ENCODE peak calls at places on chromosomes 4 and X, in eight cellular contexts. One of them, this sample, is unnamed. For H3K4me1, the result is how much of the 10 kb centered on the place peaks cover.

GRCh38 chr4:69497081-69497480 is 1.4 kb upstream of the UGT2B4 start:
- DNase-seq in tibial nerve: no peak
- DNase-seq in cardiac muscle cell: peak
- DNase-seq in PC-9: no peak
- DNase-seq in DND-41: no peak
- DNase-seq in psoas muscle: no peak
- DNase-seq in suprapubic skin: no peak
- DNase-seq in tibial artery: no peak
- DNase-seq in this sample: no peak

GRCh38 chr4:68361146-68361589 is 11.3 kb upstream of the YTHDC1 start:
- DNase-seq in suprapubic skin: no peak
- DNase-seq in tibial artery: no peak
- DNase-seq in DND-41: no peak
- DNase-seq in cardiac muscle cell: peak
- DNase-seq in psoas muscle: no peak
- DNase-seq in PC-9: peak
- DNase-seq in tibial nerve: no peak
- DNase-seq in this sample: no peak

GRCh38 chr4:20254517-20255250 is 3.0 kb downstream of the SLIT2 start:
- DNase-seq in PC-9: no peak
- DNase-seq in DND-41: no peak
- DNase-seq in suprapubic skin: peak
- DNase-seq in psoas muscle: peak
- DNase-seq in cardiac muscle cell: peak
- DNase-seq in tibial artery: peak
- DNase-seq in tibial nerve: no peak
- DNase-seq in this sample: peak

GRCh38 chr4:24211821-24212220 is 322.0 kb upstream of the PPARGC1A start:
- DNase-seq in psoas muscle: no peak
- DNase-seq in tibial nerve: no peak
- DNase-seq in suprapubic skin: no peak
- DNase-seq in tibial artery: no peak
- DNase-seq in cardiac muscle cell: peak
- DNase-seq in DND-41: no peak
- DNase-seq in PC-9: no peak
- DNase-seq in this sample: no peak

GRCh38 chr4:59054110-59054509 is 1943.9 kb upstream of the IGFBP7 start:
- DNase-seq in suprapubic skin: no peak
- DNase-seq in tibial nerve: no peak
- DNase-seq in tibial artery: no peak
- DNase-seq in psoas muscle: no peak
- DNase-seq in DND-41: no peak
- DNase-seq in PC-9: no peak
- DNase-seq in cardiac muscle cell: no peak
- DNase-seq in this sample: no peak

GRCh38 chr4:143771269-143771668 is 70.8 kb upstream of the FREM3 start:
- DNase-seq in tibial artery: no peak
- DNase-seq in DND-41: no peak
- DNase-seq in suprapubic skin: no peak
- DNase-seq in psoas muscle: no peak
- DNase-seq in cardiac muscle cell: no peak
- DNase-seq in tibial nerve: no peak
- DNase-seq in PC-9: no peak
- DNase-seq in this sample: no peak

GRCh38 chr4:111813565-111814140 is 331.6 kb upstream of the FAM241A start:
- DNase-seq in DND-41: no peak
- DNase-seq in tibial artery: no peak
- DNase-seq in psoas muscle: no peak
- DNase-seq in tibial nerve: no peak
- DNase-seq in suprapubic skin: no peak
- DNase-seq in PC-9: no peak
- DNase-seq in cardiac muscle cell: no peak
- DNase-seq in this sample: no peak

GRCh38 chrX:71542825-71543224 is 9.9 kb downstream of the OGT start:
- DNase-seq in cardiac muscle cell: no peak
- DNase-seq in PC-9: no peak
- DNase-seq in tibial artery: no peak
- DNase-seq in DND-41: no peak
- DNase-seq in suprapubic skin: no peak
- DNase-seq in psoas muscle: no peak
- DNase-seq in tibial nerve: no peak
- DNase-seq in this sample: no peak

GRCh38 chrX:56733459-56734046 is 4.5 kb downstream of the NBDY start:
- DNase-seq in suprapubic skin: no peak
- DNase-seq in cardiac muscle cell: peak
- DNase-seq in PC-9: no peak
- DNase-seq in DND-41: peak
- DNase-seq in tibial nerve: peak
- DNase-seq in tibial artery: no peak
- DNase-seq in psoas muscle: no peak
- DNase-seq in this sample: no peak

GRCh38 chr4:166091914-166092510 is 219.0 kb downstream of the TLL1 start:
- DNase-seq in tibial artery: no peak
- DNase-seq in DND-41: no peak
- DNase-seq in cardiac muscle cell: peak
- DNase-seq in PC-9: no peak
- DNase-seq in suprapubic skin: no peak
- DNase-seq in tibial nerve: peak
- DNase-seq in psoas muscle: no peak
- DNase-seq in this sample: no peak

GRCh38 chrX:68835104-68835442 is 6.3 kb downstream of the EFNB1 start:
- DNase-seq in tibial nerve: no peak
- DNase-seq in cardiac muscle cell: no peak
- DNase-seq in DND-41: no peak
- DNase-seq in PC-9: no peak
- DNase-seq in psoas muscle: no peak
- DNase-seq in suprapubic skin: no peak
- DNase-seq in tibial artery: no peak
- DNase-seq in this sample: no peak

GRCh38 chrX:13697440-13697839 is 8.5 kb downstream of the RAB9A start:
- DNase-seq in tibial nerve: no peak
- DNase-seq in tibial artery: no peak
- DNase-seq in suprapubic skin: no peak
- DNase-seq in cardiac muscle cell: no peak
- DNase-seq in DND-41: no peak
- DNase-seq in PC-9: no peak
- DNase-seq in psoas muscle: no peak
- DNase-seq in this sample: no peak

GRCh38 chrX:97517763-97518162 is 634.1 kb downstream of the RPA4 start:
- DNase-seq in cardiac muscle cell: no peak
- DNase-seq in tibial nerve: no peak
- DNase-seq in tibial artery: no peak
- DNase-seq in suprapubic skin: no peak
- DNase-seq in psoas muscle: no peak
- DNase-seq in DND-41: no peak
- DNase-seq in PC-9: no peak
- DNase-seq in this sample: no peak

GRCh38 chr4:188198980-188199792 is 59.9 kb downstream of the TRIML1 start:
- DNase-seq in PC-9: no peak
- DNase-seq in suprapubic skin: no peak
- DNase-seq in tibial nerve: no peak
- DNase-seq in DND-41: no peak
- DNase-seq in tibial artery: no peak
- DNase-seq in psoas muscle: no peak
- DNase-seq in cardiac muscle cell: peak
- DNase-seq in this sample: no peak

GRCh38 chrX:35919536-35920309 is at the start of gene CFAP47:
- DNase-seq in psoas muscle: no peak
- DNase-seq in tibial nerve: no peak
- DNase-seq in DND-41: no peak
- DNase-seq in suprapubic skin: no peak
- DNase-seq in PC-9: no peak
- DNase-seq in tibial artery: peak
- DNase-seq in cardiac muscle cell: no peak
- DNase-seq in this sample: no peak

GRCh38 chr4:173490817-173491518 is 39.1 kb downstream of the HAND2 start:
- DNase-seq in tibial artery: peak
- DNase-seq in PC-9: no peak
- DNase-seq in tibial nerve: no peak
- DNase-seq in psoas muscle: no peak
- DNase-seq in cardiac muscle cell: peak
- DNase-seq in DND-41: peak
- DNase-seq in suprapubic skin: no peak
- DNase-seq in this sample: no peak

GRCh38 chrX:117843749-117844148 is 272.9 kb downstream of the KLHL13 start:
- DNase-seq in DND-41: no peak
- DNase-seq in psoas muscle: no peak
- DNase-seq in tibial artery: no peak
- DNase-seq in suprapubic skin: no peak
- DNase-seq in tibial nerve: no peak
- DNase-seq in cardiac muscle cell: no peak
- DNase-seq in PC-9: no peak
- DNase-seq in this sample: no peak

GRCh38 chrX:129649268-129650182 is 5.2 kb downstream of the APLN start:
- DNase-seq in suprapubic skin: no peak
- DNase-seq in psoas muscle: no peak
- DNase-seq in DND-41: no peak
- DNase-seq in tibial artery: no peak
- DNase-seq in PC-9: no peak
- DNase-seq in cardiac muscle cell: peak
- DNase-seq in tibial nerve: no peak
- DNase-seq in this sample: no peak

GRCh38 chr4:154686838-154687237 is 57.0 kb upstream of the LRAT start:
- DNase-seq in cardiac muscle cell: no peak
- DNase-seq in DND-41: no peak
- DNase-seq in suprapubic skin: no peak
- DNase-seq in tibial artery: no peak
- DNase-seq in tibial nerve: no peak
- DNase-seq in PC-9: no peak
- DNase-seq in psoas muscle: no peak
- DNase-seq in this sample: no peak

GRCh38 chrX:48569958-48570357 is 4.3 kb upstream of the RBM3 start:
- DNase-seq in DND-41: no peak
- DNase-seq in tibial nerve: no peak
- DNase-seq in tibial artery: no peak
- DNase-seq in psoas muscle: no peak
- DNase-seq in PC-9: no peak
- DNase-seq in suprapubic skin: no peak
- DNase-seq in cardiac muscle cell: no peak
- DNase-seq in this sample: no peak

GRCh38 chr4:11741190-11741652 is 312.5 kb upstream of the HS3ST1 start:
- DNase-seq in psoas muscle: no peak
- DNase-seq in tibial nerve: no peak
- DNase-seq in DND-41: no peak
- DNase-seq in PC-9: peak
- DNase-seq in suprapubic skin: no peak
- DNase-seq in cardiac muscle cell: peak
- DNase-seq in tibial artery: no peak
- DNase-seq in this sample: no peak

GRCh38 chr4:23932935-23933334 is 43.1 kb upstream of the PPARGC1A start:
- DNase-seq in DND-41: no peak
- DNase-seq in psoas muscle: no peak
- DNase-seq in cardiac muscle cell: peak
- DNase-seq in suprapubic skin: no peak
- DNase-seq in tibial artery: no peak
- DNase-seq in tibial nerve: no peak
- DNase-seq in PC-9: no peak
- DNase-seq in this sample: no peak

GRCh38 chr4:113840850-113841249 is 79.3 kb upstream of the CAMK2D start:
- DNase-seq in DND-41: no peak
- DNase-seq in tibial artery: no peak
- DNase-seq in cardiac muscle cell: peak
- DNase-seq in PC-9: no peak
- DNase-seq in tibial nerve: no peak
- DNase-seq in psoas muscle: no peak
- DNase-seq in suprapubic skin: no peak
- DNase-seq in this sample: no peak

GRCh38 chrX:42484233-42484632 is 293.7 kb downstream of the PPP1R2C start:
- DNase-seq in cardiac muscle cell: no peak
- DNase-seq in tibial nerve: no peak
- DNase-seq in tibial artery: no peak
- DNase-seq in suprapubic skin: no peak
- DNase-seq in psoas muscle: no peak
- DNase-seq in DND-41: no peak
- DNase-seq in PC-9: no peak
- DNase-seq in this sample: no peak

GRCh38 chr4:13537832-13538177 is 6.5 kb downstream of the NKX3-2 start:
- DNase-seq in cardiac muscle cell: no peak
- DNase-seq in psoas muscle: no peak
- DNase-seq in DND-41: no peak
- DNase-seq in tibial nerve: no peak
- DNase-seq in tibial artery: no peak
- DNase-seq in suprapubic skin: no peak
- DNase-seq in PC-9: no peak
- DNase-seq in this sample: no peak

GRCh38 chrX:10163031-10163430 is 6.3 kb downstream of the CLCN4 start:
- DNase-seq in psoas muscle: no peak
- DNase-seq in cardiac muscle cell: no peak
- DNase-seq in PC-9: no peak
- DNase-seq in tibial nerve: no peak
- DNase-seq in DND-41: no peak
- DNase-seq in tibial artery: no peak
- DNase-seq in suprapubic skin: no peak
- DNase-seq in this sample: no peak
- H3K4me1 ChIP-seq in psoas muscle: under half
- H3K4me1 ChIP-seq in cardiac muscle cell: under half
- H3K4me1 ChIP-seq in PC-9: under half
- H3K4me1 ChIP-seq in tibial nerve: under half
- H3K4me1 ChIP-seq in DND-41: under half
- H3K4me1 ChIP-seq in tibial artery: under half
- H3K4me1 ChIP-seq in suprapubic skin: under half
- H3K4me1 ChIP-seq in this sample: under half

GRCh38 chr4:176726803-176727202 is 65.9 kb downstream of the VEGFC start:
- DNase-seq in tibial artery: no peak
- DNase-seq in tibial nerve: no peak
- DNase-seq in PC-9: no peak
- DNase-seq in cardiac muscle cell: peak
- DNase-seq in suprapubic skin: no peak
- DNase-seq in psoas muscle: no peak
- DNase-seq in DND-41: no peak
- DNase-seq in this sample: no peak
- H3K4me3 ChIP-seq in tibial artery: no peak
- H3K4me3 ChIP-seq in tibial nerve: no peak
- H3K4me3 ChIP-seq in PC-9: no peak
- H3K4me3 ChIP-seq in cardiac muscle cell: no peak
- H3K4me3 ChIP-seq in suprapubic skin: no peak
- H3K4me3 ChIP-seq in psoas muscle: no peak
- H3K4me3 ChIP-seq in DND-41: no peak
- H3K4me3 ChIP-seq in this sample: no peak

DNA sequence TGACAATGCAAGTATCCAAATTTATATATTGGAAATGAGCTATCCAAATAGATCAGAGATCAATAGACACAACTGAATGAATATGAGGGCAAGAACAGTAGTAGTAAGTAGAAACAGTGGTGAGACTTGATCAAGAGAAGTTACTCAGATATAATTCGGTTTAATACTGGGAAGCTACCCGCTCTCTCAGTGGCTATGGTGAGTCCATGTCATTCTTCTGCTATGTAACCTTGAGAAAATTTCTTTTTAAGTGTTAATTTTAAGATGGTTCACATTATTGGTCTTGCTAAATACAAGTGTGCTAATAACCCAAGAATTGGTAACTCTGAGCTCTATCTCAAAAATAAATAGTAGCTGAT is 53.6 kb downstream of the LEF1 start:
- DNase-seq in cardiac muscle cell: no peak
- DNase-seq in PC-9: no peak
- DNase-seq in DND-41: no peak
- DNase-seq in psoas muscle: no peak
- DNase-seq in tibial artery: no peak
- DNase-seq in suprapubic skin: no peak
- DNase-seq in tibial nerve: no peak
- DNase-seq in this sample: no peak
- H3K4me1 ChIP-seq in cardiac muscle cell: half or more
- H3K4me1 ChIP-seq in PC-9: under half
- H3K4me1 ChIP-seq in DND-41: half or more
- H3K4me1 ChIP-seq in psoas muscle: under half
- H3K4me1 ChIP-seq in tibial artery: under half
- H3K4me1 ChIP-seq in suprapubic skin: under half
- H3K4me1 ChIP-seq in tibial nerve: under half
- H3K4me1 ChIP-seq in this sample: under half

GRCh38 chrX:153634832-153635231 is 12.2 kb upstream of the DUSP9 start:
- DNase-seq in tibial nerve: no peak
- DNase-seq in psoas muscle: peak
- DNase-seq in cardiac muscle cell: no peak
- DNase-seq in suprapubic skin: no peak
- DNase-seq in tibial artery: no peak
- DNase-seq in PC-9: no peak
- DNase-seq in DND-41: no peak
- DNase-seq in this sample: no peak
- H3K4me3 ChIP-seq in tibial nerve: no peak
- H3K4me3 ChIP-seq in psoas muscle: no peak
- H3K4me3 ChIP-seq in cardiac muscle cell: no peak
- H3K4me3 ChIP-seq in suprapubic skin: no peak
- H3K4me3 ChIP-seq in tibial artery: no peak
- H3K4me3 ChIP-seq in PC-9: no peak
- H3K4me3 ChIP-seq in DND-41: no peak
- H3K4me3 ChIP-seq in this sample: no peak